ENCODE peak calls at places on chromosomes 5 and 9, in eight cellular contexts. O, X, M, E, T, R, F and B are unnamed samples.
A peak's percentile ranks its signal among the peaks of the same experiment; 100 is the strongest.

GRCh38 chr9:5799314-5799713 is 33.6 kb downstream of the ERMP1 start:
- DNase-seq in O (no peak), X (no peak), M (no peak), E (no peak), T (peak; percentile 82), R (no peak), F (no peak), B (no peak)

GRCh38 chr9:72554221-72554641 is 32.8 kb downstream of the TMC1 start:
- DNase-seq in O (no peak), X (no peak), M (no peak), E (no peak), T (peak; percentile 5), R (no peak), F (no peak), B (no peak)

GRCh38 chr5:154829589-154830218 is 20.7 kb downstream of the FAXDC2 start:
- DNase-seq in O (peak; percentile 27), X (peak; percentile 15), M (no peak), E (peak; percentile 71), T (no peak), R (no peak), F (no peak), B (no peak)

GRCh38 chr5:43555895-43556606 is 826 bp downstream of the PAIP1 start:
- DNase-seq in O (peak; percentile 0), X (peak; percentile 50), M (peak; percentile 76), E (peak; percentile 86), T (peak; percentile 67), R (peak; percentile 61), F (peak; percentile 87), B (peak; percentile 74)

GRCh38 chr5:122152266-122152900 is 23.0 kb downstream of the ZNF474 start:
- DNase-seq in O (no peak), X (no peak), M (no peak), E (no peak), T (no peak), R (no peak), F (peak; percentile 63), B (no peak)

GRCh38 chr5:135024956-135025729 is 8.9 kb downstream of the PITX1 start:
- DNase-seq in O (no peak), X (no peak), M (no peak), E (peak; percentile 37), T (no peak), R (no peak), F (no peak), B (no peak)

GRCh38 chr9:33202552-33203300 is 35.6 kb upstream of the B4GALT1 start:
- DNase-seq in O (no peak), X (peak; percentile 26), M (peak; percentile 82), E (no peak), T (no peak), R (no peak), F (no peak), B (peak; percentile 70)

GRCh38 chr9:21988056-21988990 is 5.9 kb downstream of the CDKN2A start:
- DNase-seq in O (no peak), X (no peak), M (no peak), E (no peak), T (peak; percentile 29), R (no peak), F (no peak), B (no peak)

GRCh38 chr9:100714372-100715099 is 136.7 kb downstream of the CAVIN4 start:
- DNase-seq in O (no peak), X (peak; percentile 15), M (no peak), E (no peak), T (peak; percentile 57), R (peak; percentile 56), F (peak; percentile 93), B (no peak)

GRCh38 chr9:28423255-28423654 is 850.0 kb upstream of the C9orf72 start:
- DNase-seq in O (no peak), X (no peak), M (no peak), E (no peak), T (no peak), R (no peak), F (no peak), B (no peak)

GRCh38 chr5:38695021-38695961 is 138.8 kb upstream of the LIFR start:
- DNase-seq in O (no peak), X (no peak), M (no peak), E (no peak), T (no peak), R (no peak), F (no peak), B (no peak)

GRCh38 chr9:135228983-135229625 is 141.6 kb downstream of the OLFM1 start:
- DNase-seq in O (no peak), X (no peak), M (no peak), E (peak; percentile 42), T (no peak), R (no peak), F (peak; percentile 26), B (no peak)

GRCh38 chr9:134566196-134566822 is 75.3 kb upstream of the COL5A1 start:
- DNase-seq in O (no peak), X (peak; percentile 1), M (peak; percentile 33), E (peak; percentile 46), T (no peak), R (peak; percentile 16), F (peak; percentile 14), B (no peak)

GRCh38 chr9:105079457-105079856 is 151.5 kb upstream of the ABCA1 start:
- DNase-seq in O (no peak), X (no peak), M (no peak), E (no peak), T (no peak), R (no peak), F (no peak), B (no peak)

GRCh38 chr9:121972501-121972981 is 120.6 kb downstream of the TTLL11 start:
- DNase-seq in O (no peak), X (no peak), M (peak; percentile 86), E (peak; percentile 94), T (peak; percentile 75), R (peak; percentile 86), F (no peak), B (peak; percentile 24)

GRCh38 chr5:86463339-86463738 is 154.4 kb upstream of the COX7C start:
- DNase-seq in O (no peak), X (no peak), M (no peak), E (no peak), T (no peak), R (no peak), F (peak; percentile 78), B (no peak)

GRCh38 chr5:81768960-81769452 is 18.1 kb upstream of the SSBP2 start:
- DNase-seq in O (no peak), X (no peak), M (no peak), E (no peak), T (peak; percentile 94), R (peak; percentile 47), F (no peak), B (no peak)

GRCh38 chr9:105333076-105333475 is 88.6 kb downstream of the SLC44A1 start:
- DNase-seq in O (no peak), X (no peak), M (no peak), E (no peak), T (no peak), R (no peak), F (no peak), B (no peak)

DNA sequence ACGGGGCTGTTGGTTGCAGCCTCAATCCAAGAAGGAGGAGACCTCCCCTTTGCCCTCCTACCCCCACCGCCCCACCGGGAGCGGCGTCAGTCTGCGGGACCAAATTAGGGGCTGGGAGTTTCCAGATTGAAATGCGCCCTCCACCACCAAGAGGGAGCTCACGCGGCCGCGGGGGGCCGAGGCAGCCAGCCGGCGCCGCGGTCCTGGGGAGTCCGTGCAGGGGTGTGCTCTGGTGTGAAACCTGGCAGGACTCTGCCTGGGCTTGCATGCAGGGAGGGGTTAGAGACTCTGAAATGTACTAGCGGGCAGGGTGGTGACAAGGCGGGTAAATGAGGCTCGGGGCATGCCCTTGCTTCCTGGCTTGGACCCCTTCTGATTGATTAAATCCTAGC is 989 bp upstream of the FBN2 start:
- DNase-seq in O (no peak), X (no peak), M (no peak), E (peak; percentile 48), T (peak; percentile 38), R (peak; percentile 53), F (no peak), B (peak; percentile 20)
- H3K4me3 ChIP-seq in O (no peak overlapping the region), X (no peak overlapping the region), M (peak overlapping the region; percentile 53), E (peak overlapping the region; percentile 43), T (peak overlapping the region; percentile 78), R (peak overlapping the region; percentile 42), F (peak overlapping the region; percentile 70), B (peak overlapping the region; percentile 58)

GRCh38 chr9:7799234-7799933 is at the start of gene DMAC1:
- DNase-seq in O (peak; percentile 67), X (peak; percentile 67), M (peak; percentile 76), E (peak; percentile 89), T (peak; percentile 78), R (peak; percentile 58), F (peak; percentile 94), B (peak; percentile 83)

GRCh38 chr9:7802666-7803065 is 3.1 kb upstream of the DMAC1 start:
- DNase-seq in O (no peak), X (no peak), M (no peak), E (no peak), T (no peak), R (no peak), F (no peak), B (no peak)

GRCh38 chr9:7794196-7794595 is 5.4 kb downstream of the DMAC1 start:
- DNase-seq in O (no peak), X (no peak), M (no peak), E (no peak), T (no peak), R (no peak), F (no peak), B (no peak)

GRCh38 chr9:7799934-7800285 is 332 bp upstream of the DMAC1 start:
- DNase-seq in O (no peak), X (no peak), M (no peak), E (no peak), T (no peak), R (no peak), F (no peak), B (no peak)
- H3K4me3 ChIP-seq in O (peak overlapping the region; percentile 96), X (peak overlapping the region; percentile 100), M (peak overlapping the region; percentile 98), E (peak overlapping the region; percentile 84), T (peak overlapping the region; percentile 99), R (peak overlapping the region; percentile 58), F (no peak overlapping the region), B (peak overlapping the region; percentile 89)

GRCh38 chr5:150251504-150251903 is 38.1 kb downstream of the CAMK2A start:
- DNase-seq in O (no peak), X (no peak), M (no peak), E (no peak), T (no peak), R (no peak), F (no peak), B (no peak)
- H3K4me3 ChIP-seq in O (no peak overlapping the region), X (no peak overlapping the region), M (no peak overlapping the region), E (no peak overlapping the region), T (no peak overlapping the region), R (no peak overlapping the region), F (no peak overlapping the region), B (no peak overlapping the region)

DNA sequence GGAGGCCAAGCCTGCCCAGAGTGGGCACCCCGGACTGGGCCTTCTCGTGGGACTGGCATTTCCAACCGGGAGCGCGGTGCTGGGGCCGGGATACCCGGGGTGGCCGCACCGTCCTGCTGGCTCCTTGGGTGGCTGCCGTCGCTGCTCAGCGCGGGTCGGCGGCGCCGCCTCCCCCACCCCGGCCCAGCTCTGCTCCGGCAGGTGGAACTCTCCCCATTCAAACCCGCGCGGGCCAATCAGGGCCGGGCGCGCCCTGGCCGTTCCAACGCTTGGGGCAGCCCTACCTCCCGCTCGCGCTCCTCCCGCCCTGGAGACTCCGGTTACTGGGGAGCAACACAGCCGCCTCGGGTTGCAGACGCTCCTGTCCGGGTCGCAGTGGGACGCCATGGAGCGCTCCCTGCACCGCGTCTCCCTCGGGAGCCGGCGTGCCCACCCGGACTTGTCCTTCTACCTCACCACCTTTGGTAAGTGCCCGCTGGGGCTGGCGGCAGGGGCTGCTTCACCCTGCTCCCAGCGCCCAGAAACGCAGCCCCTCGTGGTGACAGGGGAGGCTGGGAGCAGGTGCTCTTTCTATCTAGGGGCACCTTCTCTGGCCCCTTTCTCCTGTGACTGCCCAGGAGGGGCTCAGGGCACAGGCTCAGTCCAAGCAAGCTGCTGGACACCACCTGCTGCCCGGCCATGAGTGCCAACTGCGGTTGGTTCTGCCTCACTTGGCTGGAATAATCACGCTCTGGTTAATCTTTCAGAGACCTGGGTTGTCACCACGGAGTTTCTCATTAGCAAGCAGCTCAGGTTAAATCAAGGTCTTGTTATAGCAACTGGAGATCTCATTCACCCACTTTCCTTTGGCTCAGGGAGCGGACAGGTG is at the start of gene RGS3:
- DNase-seq in O (no peak), X (no peak), M (peak; percentile 86), E (peak; percentile 89), T (peak; percentile 48), R (peak; percentile 37), F (peak; percentile 94), B (no peak)
- H3K4me3 ChIP-seq in O (no peak within 1 kb of the TSS), X (no peak within 1 kb of the TSS), M (peak within 1 kb of the TSS; percentile 58), E (peak within 1 kb of the TSS; percentile 50), T (peak within 1 kb of the TSS; percentile 37), R (peak within 1 kb of the TSS; percentile 24), F (peak within 1 kb of the TSS; percentile 76), B (no peak within 1 kb of the TSS)